ENCODE peak calls at places on chromosomes 5 and 9, in nine cellular contexts. One of them, this sample, is unnamed.

GRCh38 chr9:76926324-76926731 is 20.4 kb upstream of the PRUNE2 start:
- DNase-seq in dorsolateral prefrontal cortex: no peak
- DNase-seq in GM10248: no peak
- DNase-seq in BJ: peak; percentile 48
- DNase-seq in NCI-H1092: no peak
- DNase-seq in heart right ventricle: no peak
- DNase-seq in activated T-cell treated with anti-CD3 and anti-CD28 coated beads for 1 hour: no peak
- DNase-seq in GDM1: no peak
- DNase-seq in iris pigment epithelial cell: peak; percentile 90
- DNase-seq in this sample: peak; percentile 91

GRCh38 chr9:38274746-38275250 is 117.7 kb upstream of the ALDH1B1 start:
- DNase-seq in dorsolateral prefrontal cortex: no peak
- DNase-seq in GM10248: no peak
- DNase-seq in BJ: no peak
- DNase-seq in NCI-H1092: no peak
- DNase-seq in heart right ventricle: no peak
- DNase-seq in activated T-cell treated with anti-CD3 and anti-CD28 coated beads for 1 hour: no peak
- DNase-seq in GDM1: no peak
- DNase-seq in iris pigment epithelial cell: peak; percentile 6
- DNase-seq in this sample: no peak

GRCh38 chr9:114371986-114372917 is 15.5 kb downstream of the AKNA start:
- DNase-seq in dorsolateral prefrontal cortex: no peak
- DNase-seq in GM10248: no peak
- DNase-seq in BJ: no peak
- DNase-seq in NCI-H1092: no peak
- DNase-seq in heart right ventricle: no peak
- DNase-seq in activated T-cell treated with anti-CD3 and anti-CD28 coated beads for 1 hour: no peak
- DNase-seq in GDM1: peak; percentile 47
- DNase-seq in iris pigment epithelial cell: no peak
- DNase-seq in this sample: no peak

GRCh38 chr9:131290767-131291370 is 1.3 kb downstream of the PLPP7 start:
- DNase-seq in dorsolateral prefrontal cortex: no peak
- DNase-seq in GM10248: no peak
- DNase-seq in BJ: no peak
- DNase-seq in NCI-H1092: no peak
- DNase-seq in heart right ventricle: no peak
- DNase-seq in activated T-cell treated with anti-CD3 and anti-CD28 coated beads for 1 hour: no peak
- DNase-seq in GDM1: no peak
- DNase-seq in iris pigment epithelial cell: no peak
- DNase-seq in this sample: no peak

GRCh38 chr5:180596668-180597231 is 5.5 kb upstream of the SCGB3A1 start:
- DNase-seq in dorsolateral prefrontal cortex: no peak
- DNase-seq in GM10248: no peak
- DNase-seq in BJ: no peak
- DNase-seq in NCI-H1092: no peak
- DNase-seq in heart right ventricle: no peak
- DNase-seq in activated T-cell treated with anti-CD3 and anti-CD28 coated beads for 1 hour: no peak
- DNase-seq in GDM1: no peak
- DNase-seq in iris pigment epithelial cell: no peak
- DNase-seq in this sample: no peak

GRCh38 chr5:98635631-98636030 is 137.8 kb upstream of the RGMB start:
- DNase-seq in dorsolateral prefrontal cortex: no peak
- DNase-seq in GM10248: no peak
- DNase-seq in BJ: no peak
- DNase-seq in NCI-H1092: no peak
- DNase-seq in heart right ventricle: no peak
- DNase-seq in activated T-cell treated with anti-CD3 and anti-CD28 coated beads for 1 hour: no peak
- DNase-seq in GDM1: no peak
- DNase-seq in iris pigment epithelial cell: peak; percentile 62
- DNase-seq in this sample: no peak

GRCh38 chr5:149036168-149036567 is 26.7 kb downstream of the SH3TC2 start:
- DNase-seq in dorsolateral prefrontal cortex: no peak
- DNase-seq in GM10248: no peak
- DNase-seq in BJ: no peak
- DNase-seq in NCI-H1092: no peak
- DNase-seq in heart right ventricle: no peak
- DNase-seq in activated T-cell treated with anti-CD3 and anti-CD28 coated beads for 1 hour: no peak
- DNase-seq in GDM1: no peak
- DNase-seq in iris pigment epithelial cell: no peak
- DNase-seq in this sample: no peak

GRCh38 chr9:128389395-128390149 is 18.4 kb downstream of the URM1 start:
- DNase-seq in dorsolateral prefrontal cortex: peak; percentile 51
- DNase-seq in GM10248: no peak
- DNase-seq in BJ: no peak
- DNase-seq in NCI-H1092: peak; percentile 71
- DNase-seq in heart right ventricle: no peak
- DNase-seq in activated T-cell treated with anti-CD3 and anti-CD28 coated beads for 1 hour: no peak
- DNase-seq in GDM1: no peak
- DNase-seq in iris pigment epithelial cell: no peak
- DNase-seq in this sample: no peak

GRCh38 chr9:126025973-126026372 is 278.8 kb downstream of the PBX3 start:
- DNase-seq in dorsolateral prefrontal cortex: no peak
- DNase-seq in GM10248: no peak
- DNase-seq in BJ: no peak
- DNase-seq in NCI-H1092: no peak
- DNase-seq in heart right ventricle: no peak
- DNase-seq in activated T-cell treated with anti-CD3 and anti-CD28 coated beads for 1 hour: no peak
- DNase-seq in GDM1: no peak
- DNase-seq in iris pigment epithelial cell: no peak
- DNase-seq in this sample: no peak

GRCh38 chr5:168941901-168942300 is 359.0 kb downstream of the SLIT3 start:
- DNase-seq in dorsolateral prefrontal cortex: no peak
- DNase-seq in GM10248: no peak
- DNase-seq in BJ: no peak
- DNase-seq in NCI-H1092: no peak
- DNase-seq in heart right ventricle: no peak
- DNase-seq in activated T-cell treated with anti-CD3 and anti-CD28 coated beads for 1 hour: no peak
- DNase-seq in GDM1: no peak
- DNase-seq in iris pigment epithelial cell: no peak
- DNase-seq in this sample: no peak

GRCh38 chr5:943874-944620 is 51.4 kb downstream of the TRIP13 start:
- DNase-seq in dorsolateral prefrontal cortex: peak; percentile 5
- DNase-seq in GM10248: no peak
- DNase-seq in BJ: no peak
- DNase-seq in NCI-H1092: no peak
- DNase-seq in heart right ventricle: no peak
- DNase-seq in activated T-cell treated with anti-CD3 and anti-CD28 coated beads for 1 hour: no peak
- DNase-seq in GDM1: no peak
- DNase-seq in iris pigment epithelial cell: no peak
- DNase-seq in this sample: no peak

GRCh38 chr5:40736103-40736875 is 19.5 kb downstream of the TTC33 start:
- DNase-seq in dorsolateral prefrontal cortex: no peak
- DNase-seq in GM10248: peak; percentile 32
- DNase-seq in BJ: no peak
- DNase-seq in NCI-H1092: peak; percentile 4
- DNase-seq in heart right ventricle: no peak
- DNase-seq in activated T-cell treated with anti-CD3 and anti-CD28 coated beads for 1 hour: no peak
- DNase-seq in GDM1: peak; percentile 34
- DNase-seq in iris pigment epithelial cell: peak; percentile 71
- DNase-seq in this sample: no peak

GRCh38 chr5:17305964-17306725 is 88.7 kb downstream of the BASP1 start:
- DNase-seq in dorsolateral prefrontal cortex: no peak
- DNase-seq in GM10248: no peak
- DNase-seq in BJ: peak; percentile 77
- DNase-seq in NCI-H1092: no peak
- DNase-seq in heart right ventricle: peak; percentile 5
- DNase-seq in activated T-cell treated with anti-CD3 and anti-CD28 coated beads for 1 hour: no peak
- DNase-seq in GDM1: no peak
- DNase-seq in iris pigment epithelial cell: peak; percentile 94
- DNase-seq in this sample: peak; percentile 95

GRCh38 chr9:115733736-115734135 is 419.9 kb upstream of the PAPPA start:
- DNase-seq in dorsolateral prefrontal cortex: no peak
- DNase-seq in GM10248: no peak
- DNase-seq in BJ: no peak
- DNase-seq in NCI-H1092: no peak
- DNase-seq in heart right ventricle: no peak
- DNase-seq in activated T-cell treated with anti-CD3 and anti-CD28 coated beads for 1 hour: no peak
- DNase-seq in GDM1: no peak
- DNase-seq in iris pigment epithelial cell: no peak
- DNase-seq in this sample: no peak

GRCh38 chr9:136192289-136193126 is 12.4 kb downstream of the LHX3 start:
- DNase-seq in dorsolateral prefrontal cortex: no peak
- DNase-seq in GM10248: no peak
- DNase-seq in BJ: no peak
- DNase-seq in NCI-H1092: no peak
- DNase-seq in heart right ventricle: no peak
- DNase-seq in activated T-cell treated with anti-CD3 and anti-CD28 coated beads for 1 hour: no peak
- DNase-seq in GDM1: no peak
- DNase-seq in iris pigment epithelial cell: no peak
- DNase-seq in this sample: no peak

GRCh38 chr5:84088996-84089395 is 295.7 kb downstream of the EDIL3 start:
- DNase-seq in dorsolateral prefrontal cortex: peak; percentile 16
- DNase-seq in GM10248: no peak
- DNase-seq in BJ: no peak
- DNase-seq in NCI-H1092: no peak
- DNase-seq in heart right ventricle: no peak
- DNase-seq in activated T-cell treated with anti-CD3 and anti-CD28 coated beads for 1 hour: no peak
- DNase-seq in GDM1: peak; percentile 50
- DNase-seq in iris pigment epithelial cell: peak; percentile 49
- DNase-seq in this sample: no peak

GRCh38 chr5:13632676-13633075 is 311.8 kb downstream of the DNAH5 start:
- DNase-seq in dorsolateral prefrontal cortex: no peak
- DNase-seq in GM10248: no peak
- DNase-seq in BJ: peak; percentile 46
- DNase-seq in NCI-H1092: no peak
- DNase-seq in heart right ventricle: no peak
- DNase-seq in activated T-cell treated with anti-CD3 and anti-CD28 coated beads for 1 hour: no peak
- DNase-seq in GDM1: no peak
- DNase-seq in iris pigment epithelial cell: no peak
- DNase-seq in this sample: peak; percentile 9

GRCh38 chr9:85014292-85014691 is 344.8 kb downstream of the NTRK2 start:
- DNase-seq in dorsolateral prefrontal cortex: no peak
- DNase-seq in GM10248: no peak
- DNase-seq in BJ: no peak
- DNase-seq in NCI-H1092: no peak
- DNase-seq in heart right ventricle: no peak
- DNase-seq in activated T-cell treated with anti-CD3 and anti-CD28 coated beads for 1 hour: no peak
- DNase-seq in GDM1: no peak
- DNase-seq in iris pigment epithelial cell: no peak
- DNase-seq in this sample: no peak

GRCh38 chr9:86550411-86550810 is 196.2 kb upstream of the TUT7 start:
- DNase-seq in dorsolateral prefrontal cortex: no peak
- DNase-seq in GM10248: no peak
- DNase-seq in BJ: peak; percentile 44
- DNase-seq in NCI-H1092: no peak
- DNase-seq in heart right ventricle: no peak
- DNase-seq in activated T-cell treated with anti-CD3 and anti-CD28 coated beads for 1 hour: no peak
- DNase-seq in GDM1: no peak
- DNase-seq in iris pigment epithelial cell: peak; percentile 56
- DNase-seq in this sample: peak; percentile 34

GRCh38 chr5:10702911-10703491 is 58.0 kb downstream of the DAP start:
- DNase-seq in dorsolateral prefrontal cortex: peak; percentile 30
- DNase-seq in GM10248: no peak
- DNase-seq in BJ: no peak
- DNase-seq in NCI-H1092: no peak
- DNase-seq in heart right ventricle: no peak
- DNase-seq in activated T-cell treated with anti-CD3 and anti-CD28 coated beads for 1 hour: no peak
- DNase-seq in GDM1: no peak
- DNase-seq in iris pigment epithelial cell: peak; percentile 81
- DNase-seq in this sample: no peak

GRCh38 chr9:116166713-116167112 is 13.1 kb downstream of the PAPPA start:
- DNase-seq in dorsolateral prefrontal cortex: no peak
- DNase-seq in GM10248: no peak
- DNase-seq in BJ: no peak
- DNase-seq in NCI-H1092: no peak
- DNase-seq in heart right ventricle: no peak
- DNase-seq in activated T-cell treated with anti-CD3 and anti-CD28 coated beads for 1 hour: no peak
- DNase-seq in GDM1: no peak
- DNase-seq in iris pigment epithelial cell: no peak
- DNase-seq in this sample: no peak